ENCODE peak calls at places on chromosomes 13 and 19, in five cellular contexts. L is K562, G is GM12878, J is SK-N-SH, Q is HepG2. C is an unnamed sample.

GRCh38 chr13:35392768-35393167 is 83.7 kb downstream of the MAB21L1 start:
- DNase-seq in L (no peak), G (no peak), J (no peak), Q (no peak), C (no peak)

GRCh38 chr13:54611400-54611799 is 1582.8 kb downstream of the OLFM4 start:
- DNase-seq in L (no peak), G (no peak), J (no peak), Q (no peak), C (no peak)

GRCh38 chr13:99496322-99497142 is 4.7 kb upstream of the TM9SF2 start:
- DNase-seq in L (no peak), G (peak; percentile 75), J (no peak), Q (peak; percentile 98), C (peak; percentile 36)

GRCh38 chr13:78022164-78022877 is 103.7 kb upstream of the EDNRB start:
- DNase-seq in L (no peak), G (peak; percentile 90), J (no peak), Q (no peak), C (no peak)

GRCh38 chr13:79679334-79679733 is 198.4 kb downstream of the NDFIP2 start:
- DNase-seq in L (peak; percentile 33), G (no peak), J (peak; percentile 12), Q (peak; percentile 53), C (peak; percentile 56)

GRCh38 chr19:18596752-18597157 is 8.2 kb downstream of the REX1BD start:
- DNase-seq in L (peak; percentile 92), G (no peak), J (peak; percentile 89), Q (peak; percentile 41), C (peak; percentile 10)

GRCh38 chr19:23991170-23991569 is 76.5 kb downstream of the ZNF726 start:
- DNase-seq in L (no peak), G (no peak), J (no peak), Q (peak; percentile 49), C (no peak)

GRCh38 chr13:61954092-61954491 is 538.4 kb upstream of the PCDH20 start:
- DNase-seq in L (no peak), G (no peak), J (peak; percentile 14), Q (peak; percentile 4), C (peak; percentile 19)

GRCh38 chr19:52600639-52601024 is 30.5 kb downstream of the ZNF701 start:
- DNase-seq in L (no peak), G (no peak), J (no peak), Q (peak; percentile 54), C (no peak)

GRCh38 chr19:10552596-10553053 is 8.9 kb downstream of the ATG4D start:
- DNase-seq in L (peak; percentile 71), G (no peak), J (peak; percentile 75), Q (no peak), C (no peak)

GRCh38 chr13:70347947-70348620 is 239.8 kb upstream of the KLHL1 start:
- DNase-seq in L (no peak), G (no peak), J (no peak), Q (no peak), C (no peak)

GRCh38 chr13:31982124-31982523 is 49.5 kb upstream of the FRY start:
- DNase-seq in L (no peak), G (no peak), J (no peak), Q (no peak), C (no peak)

GRCh38 chr13:59547950-59548349 is 615.8 kb downstream of the DIAPH3 start:
- DNase-seq in L (no peak), G (no peak), J (no peak), Q (no peak), C (no peak)

GRCh38 chr19:4654437-4655361 is 15.4 kb downstream of the TNFAIP8L1 start:
- DNase-seq in L (no peak), G (no peak), J (no peak), Q (peak; percentile 32), C (no peak)

GRCh38 chr19:4807188-4807587 is 15.7 kb downstream of the FEM1A start:
- DNase-seq in L (no peak), G (no peak), J (no peak), Q (no peak), C (no peak)

GRCh38 chr13:111281751-111282311 is 38.6 kb upstream of the TEX29 start:
- DNase-seq in L (no peak), G (no peak), J (no peak), Q (no peak), C (no peak)

GRCh38 chr13:76846363-76846762 is 39.8 kb downstream of the KCTD12 start:
- DNase-seq in L (no peak), G (no peak), J (no peak), Q (no peak), C (no peak)

GRCh38 chr19:492091-492531 is 4.2 kb upstream of the MADCAM1 start:
- DNase-seq in L (peak; percentile 72), G (no peak), J (peak; percentile 69), Q (no peak), C (no peak)

GRCh38 chr13:34356686-34357434 is 538.9 kb downstream of the RFC3 start:
- DNase-seq in L (no peak), G (no peak), J (no peak), Q (no peak), C (no peak)

GRCh38 chr19:14318873-14319272 is 62.4 kb upstream of the ADGRE5 start:
- DNase-seq in L (peak; percentile 57), G (no peak), J (peak; percentile 64), Q (no peak), C (no peak)

GRCh38 chr13:85314686-85315085 is 484.5 kb downstream of the SLITRK6 start:
- DNase-seq in L (no peak), G (no peak), J (no peak), Q (no peak), C (no peak)

GRCh38 chr19:49301866-49302252 is 23.1 kb downstream of the SLC6A16 start:
- DNase-seq in L (no peak), G (no peak), J (no peak), Q (no peak), C (no peak)

GRCh38 chr13:104759069-104759468 is 1692.9 kb upstream of the SLC10A2 start:
- DNase-seq in L (no peak), G (no peak), J (no peak), Q (no peak), C (no peak)

GRCh38 chr19:16022251-16022650 is 54.0 kb upstream of the TPM4 start:
- DNase-seq in L (no peak), G (no peak), J (no peak), Q (no peak), C (no peak)

GRCh38 chr13:23570099-23570926 is at the start of gene TNFRSF19:
- DNase-seq in L (no peak), G (no peak), J (peak; percentile 80), Q (peak; percentile 98), C (no peak)

GRCh38 chr13:109510036-109510435 is 276.3 kb downstream of the IRS2 start:
- DNase-seq in L (no peak), G (no peak), J (no peak), Q (no peak), C (no peak)

GRCh38 chr13:109509154-109509905 is 277.1 kb downstream of the IRS2 start:
- DNase-seq in L (no peak), G (no peak), J (no peak), Q (no peak), C (no peak)
- TF ChIP-seq ZBTB33 in L (no peak), G (no peak), J (no peak), Q (no peak), C (no peak)

GRCh38 chr19:30314056-30314804 is 58.0 kb upstream of the ZNF536 start:
- DNase-seq in L (no peak), G (no peak), J (no peak), Q (peak; percentile 3), C (no peak)

GRCh38 chr19:30316000-30316491 is 56.1 kb upstream of the ZNF536 start:
- DNase-seq in L (no peak), G (no peak), J (no peak), Q (no peak), C (no peak)

GRCh38 chr19:30313353-30313750 is 58.8 kb upstream of the ZNF536 start:
- DNase-seq in L (no peak), G (no peak), J (no peak), Q (no peak), C (no peak)

GRCh38 chr19:30315159-30315558 is 57.0 kb upstream of the ZNF536 start:
- DNase-seq in L (no peak), G (no peak), J (no peak), Q (no peak), C (no peak)

GRCh38 chr19:30314805-30315155 is 57.4 kb upstream of the ZNF536 start:
- DNase-seq in L (no peak), G (no peak), J (no peak), Q (no peak), C (no peak)
- TF ChIP-seq ZBTB33 in L (no peak), G (no peak), J (no peak), Q (no peak), C (no peak)

DNA sequence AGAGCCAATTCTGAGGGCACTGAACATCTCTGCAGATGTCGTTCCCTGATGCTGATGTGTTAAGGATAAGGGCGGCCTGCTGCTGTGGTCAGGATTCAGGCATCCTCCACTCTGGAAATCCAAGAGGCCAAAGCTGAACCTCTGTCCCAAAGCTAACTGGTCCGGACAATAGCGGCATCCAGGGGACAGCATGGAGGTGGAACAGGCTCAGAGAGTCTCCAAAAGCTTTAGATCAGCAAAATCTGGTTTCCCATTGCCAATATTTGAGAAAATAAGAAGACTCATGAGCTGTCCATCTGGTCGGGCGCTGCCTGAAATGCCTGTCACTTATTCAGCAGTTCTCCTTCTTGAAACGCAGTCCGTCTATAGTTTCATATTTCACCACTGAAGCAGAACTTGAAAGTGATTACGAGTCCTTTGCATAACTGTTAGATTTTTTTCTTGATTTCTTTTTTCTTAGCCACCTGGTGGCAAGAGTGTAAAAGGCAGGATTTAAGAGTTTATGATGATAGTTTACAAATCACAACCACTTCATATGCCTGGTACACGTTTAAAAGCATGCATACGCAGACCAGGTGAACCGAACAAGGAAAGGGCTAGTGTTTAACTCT is 45.9 kb downstream of the GGACT start:
- DNase-seq in L (no peak), G (peak; percentile 43), J (no peak), Q (peak; percentile 35), C (no peak)
- TF ChIP-seq ZBTB33 in L (no peak), G (no peak), J (no peak), Q (no peak), C (no peak)

DNA sequence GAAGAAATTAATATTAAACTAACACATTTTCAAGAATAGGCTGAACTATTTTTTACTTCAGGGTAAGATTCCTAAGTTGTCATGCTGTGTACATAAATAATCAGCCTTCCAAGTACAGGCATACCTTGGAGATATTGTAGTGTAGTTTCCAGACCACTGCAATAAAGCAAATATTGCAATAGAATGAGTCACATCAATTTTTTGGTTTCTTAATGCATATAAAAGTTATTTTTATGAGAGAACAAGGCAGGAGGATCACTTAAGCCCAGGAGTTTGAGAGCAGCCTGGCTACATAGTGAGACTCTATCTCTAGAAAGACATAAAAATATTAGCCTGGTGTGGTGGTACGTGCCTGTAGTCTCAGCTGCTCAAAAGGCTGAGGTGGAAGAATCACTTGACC is 511.5 kb downstream of the UQCRFS1 start:
- DNase-seq in L (no peak), G (no peak), J (no peak), Q (no peak), C (no peak)
- TF ChIP-seq ZBTB33 in L (no peak), G (no peak), J (no peak), Q (no peak), C (no peak)

GRCh38 chr19:2382530-2383222 is 22.6 kb downstream of the TMPRSS9 start:
- DNase-seq in L (no peak), G (no peak), J (no peak), Q (no peak), C (no peak)
- TF ChIP-seq ZBTB33 in L (no peak), G (no peak), J (no peak), Q (no peak), C (no peak)